ENCODE peak calls at places on chromosome X, in seven cellular contexts. G is DMS 273 treated with DMSO at 0.1 percent for 48 hours; D is NCI-H1092 treated with DMSO at 0.1 percent for 48 hours; E is Daoy; Y is mesothelial cell of epicardium; N is AG10803; Q is effector memory CD4-positive, alpha-beta T cell. W is an unnamed sample.

GRCh38 chrX:6184900-6185515 is 43.7 kb downstream of the NLGN4X start:
- DNase-seq in G (no peak), D (peak; percentile 42), E (no peak), Y (no peak), N (no peak), Q (no peak), W (peak; percentile 11)

GRCh38 chrX:40772290-40772689 is 36.9 kb upstream of the MED14 start:
- DNase-seq in G (no peak), D (no peak), E (peak; percentile 28), Y (no peak), N (peak; percentile 73), Q (no peak), W (no peak)

GRCh38 chrX:54785901-54786300 is 12.2 kb downstream of the ITIH6 start:
- DNase-seq in G (no peak), D (no peak), E (no peak), Y (no peak), N (peak; percentile 1), Q (no peak), W (no peak)

GRCh38 chrX:153494061-153494460 is 719 bp upstream of the BGN start:
- DNase-seq in G (no peak), D (no peak), E (no peak), Y (no peak), N (no peak), Q (no peak), W (no peak)

GRCh38 chrX:11381464-11381863 is 88.3 kb downstream of the AMELX start:
- DNase-seq in G (peak; percentile 32), D (peak; percentile 37), E (peak; percentile 38), Y (no peak), N (peak; percentile 59), Q (no peak), W (peak; percentile 65)

GRCh38 chrX:43958529-43958928 is 14.7 kb downstream of the NDP start:
- DNase-seq in G (peak; percentile 76), D (peak; percentile 88), E (peak; percentile 69), Y (no peak), N (peak; percentile 80), Q (no peak), W (peak; percentile 66)

GRCh38 chrX:16653424-16653823 is 3.5 kb downstream of the S100G start:
- DNase-seq in G (no peak), D (no peak), E (no peak), Y (no peak), N (no peak), Q (no peak), W (no peak)

GRCh38 chrX:121949041-121949760 is 901.8 kb downstream of the GLUD2 start:
- DNase-seq in G (no peak), D (no peak), E (no peak), Y (no peak), N (peak; percentile 58), Q (no peak), W (peak; percentile 67)

GRCh38 chrX:46770817-46771163 is 11.9 kb upstream of the SLC9A7 start:
- DNase-seq in G (no peak), D (no peak), E (peak; percentile 75), Y (no peak), N (peak; percentile 89), Q (no peak), W (peak; percentile 79)

GRCh38 chrX:70479970-70480659 is 35.5 kb downstream of the DLG3 start:
- DNase-seq in G (no peak), D (no peak), E (peak; percentile 51), Y (no peak), N (no peak), Q (no peak), W (no peak)

GRCh38 chrX:87392369-87392768 is 125.2 kb upstream of the KLHL4 start:
- DNase-seq in G (no peak), D (no peak), E (no peak), Y (no peak), N (no peak), Q (no peak), W (no peak)

GRCh38 chrX:134570509-134570846 is 87.8 kb downstream of the PLAC1 start:
- DNase-seq in G (no peak), D (no peak), E (no peak), Y (no peak), N (no peak), Q (no peak), W (no peak)

GRCh38 chrX:12974217-12974796 is 603 bp upstream of the TMSB4X start:
- DNase-seq in G (no peak), D (no peak), E (peak; percentile 74), Y (no peak), N (peak; percentile 72), Q (no peak), W (peak; percentile 68)

GRCh38 chrX:1388651-1389050 is 3.3 kb downstream of the SLC25A6 start:
- DNase-seq in G (no peak), D (no peak), E (no peak), Y (no peak), N (no peak), Q (no peak), W (no peak)

GRCh38 chrX:21004835-21005234 is 369.4 kb upstream of the CNKSR2 start:
- DNase-seq in G (no peak), D (no peak), E (no peak), Y (no peak), N (peak; percentile 12), Q (no peak), W (no peak)

GRCh38 chrX:37491686-37492085 is 79.8 kb upstream of the LANCL3 start:
- DNase-seq in G (no peak), D (no peak), E (no peak), Y (no peak), N (no peak), Q (no peak), W (no peak)

GRCh38 chrX:85927740-85928139 is 119.6 kb downstream of the CHM start:
- DNase-seq in G (no peak), D (no peak), E (no peak), Y (no peak), N (no peak), Q (no peak), W (no peak)

GRCh38 chrX:21305799-21306336 is 68.3 kb upstream of the CNKSR2 start:
- DNase-seq in G (no peak), D (no peak), E (no peak), Y (no peak), N (no peak), Q (no peak), W (no peak)

GRCh38 chrX:119758682-119759332 is 419 bp downstream of the SOWAHD start:
- DNase-seq in G (no peak), D (peak; percentile 4), E (peak; percentile 19), Y (no peak), N (no peak), Q (peak; percentile 11), W (peak; percentile 2)

GRCh38 chrX:119734897-119735339 is 23.5 kb upstream of the SOWAHD start:
- DNase-seq in G (peak; percentile 28), D (peak; percentile 84), E (peak; percentile 14), Y (no peak), N (peak; percentile 9), Q (no peak), W (peak; percentile 8)

GRCh38 chrX:40459576-40460158 is 121.1 kb upstream of the ATP6AP2 start:
- DNase-seq in G (no peak), D (no peak), E (no peak), Y (no peak), N (no peak), Q (no peak), W (no peak)

GRCh38 chrX:77085372-77085771 is 361.8 kb upstream of the FGF16 start:
- DNase-seq in G (no peak), D (no peak), E (no peak), Y (no peak), N (no peak), Q (no peak), W (no peak)

GRCh38 chrX:31563792-31564191 is 492.0 kb upstream of the FTHL17 start:
- DNase-seq in G (no peak), D (no peak), E (no peak), Y (no peak), N (no peak), Q (no peak), W (no peak)

GRCh38 chrX:25017667-25018247 is 2.0 kb upstream of the ARX start:
- DNase-seq in G (no peak), D (no peak), E (no peak), Y (no peak), N (no peak), Q (no peak), W (no peak)

GRCh38 chrX:16559206-16559619 is 90.7 kb upstream of the S100G start:
- DNase-seq in G (no peak), D (peak; percentile 3), E (no peak), Y (no peak), N (peak; percentile 96), Q (no peak), W (peak; percentile 88)

GRCh38 chrX:148203531-148203930 is 222.4 kb downstream of the FMR1NB start:
- DNase-seq in G (no peak), D (no peak), E (no peak), Y (no peak), N (no peak), Q (no peak), W (no peak)

GRCh38 chrX:7779644-7780043 is 63.3 kb upstream of the VCX start:
- DNase-seq in G (no peak), D (no peak), E (no peak), Y (no peak), N (no peak), Q (no peak), W (no peak)

GRCh38 chrX:75086731-75087195 is 69.3 kb downstream of the ABCB7 start:
- DNase-seq in G (no peak), D (no peak), E (no peak), Y (no peak), N (peak; percentile 2), Q (no peak), W (peak; percentile 0)

GRCh38 chrX:17183566-17183965 is 191.4 kb upstream of the NHS start:
- DNase-seq in G (no peak), D (no peak), E (no peak), Y (no peak), N (no peak), Q (no peak), W (no peak)

GRCh38 chrX:15511563-15511962 is 11.0 kb downstream of the BMX start:
- DNase-seq in G (no peak), D (no peak), E (no peak), Y (no peak), N (no peak), Q (no peak), W (no peak)

GRCh38 chrX:68234171-68234910 is 199.0 kb downstream of the OPHN1 start:
- DNase-seq in G (no peak), D (no peak), E (no peak), Y (no peak), N (no peak), Q (no peak), W (no peak)

GRCh38 chrX:132433001-132433400 is 55.8 kb downstream of the MBNL3 start:
- DNase-seq in G (no peak), D (no peak), E (no peak), Y (no peak), N (peak; percentile 3), Q (no peak), W (no peak)

GRCh38 chrX:16114640-16115039 is 8.7 kb upstream of the GRPR start:
- DNase-seq in G (no peak), D (no peak), E (peak; percentile 69), Y (no peak), N (peak; percentile 95), Q (no peak), W (peak; percentile 86)

GRCh38 chrX:54721424-54721823 is 76.6 kb downstream of the ITIH6 start:
- DNase-seq in G (no peak), D (no peak), E (peak; percentile 6), Y (no peak), N (no peak), Q (no peak), W (no peak)

GRCh38 chrX:22399793-22400192 is 127.1 kb downstream of the CBLL2 start:
- DNase-seq in G (no peak), D (no peak), E (peak; percentile 44), Y (no peak), N (no peak), Q (no peak), W (no peak)

GRCh38 chrX:114152130-114152529 is 431.8 kb upstream of the HTR2C start:
- DNase-seq in G (no peak), D (no peak), E (peak; percentile 67), Y (no peak), N (peak; percentile 0), Q (no peak), W (peak; percentile 19)

GRCh38 chrX:40153335-40154221 is 55.8 kb upstream of the BCOR start:
- DNase-seq in G (no peak), D (peak; percentile 88), E (peak; percentile 69), Y (no peak), N (no peak), Q (no peak), W (peak; percentile 30)

GRCh38 chrX:151714367-151714766 is 1.5 kb upstream of the FATE1 start:
- DNase-seq in G (no peak), D (no peak), E (no peak), Y (no peak), N (no peak), Q (no peak), W (no peak)